ENCODE peak calls at places on chromosomes 2 and 18, in five cellular contexts. S is GM23248, Q is mammary epithelial cell, Y is HepG2, I is PC-3. J is an unnamed sample.

GRCh38 chr2:29011650-29012060 is 30.6 kb downstream of the TOGARAM2 start:
- DNase-seq in Q (no peak), S (no peak), Y (no peak), I (no peak), J (no peak)

GRCh38 chr2:232449964-232450363 is 6.0 kb upstream of the ALPI start:
- DNase-seq in Y (no peak), Q (no peak), S (no peak), I (no peak), J (no peak)

GRCh38 chr2:239819974-239820555 is 205.1 kb downstream of the NDUFA10 start:
- DNase-seq in Y (no peak), I (no peak), S (no peak), Q (no peak), J (no peak)

GRCh38 chr18:51330148-51330547 is 132.7 kb upstream of the MEX3C start:
- DNase-seq in I (peak; percentile 16), Q (peak; percentile 78), S (no peak), Y (no peak), J (no peak)

GRCh38 chr2:102103992-102104871 is 38.3 kb upstream of the IL1R1 start:
- DNase-seq in Q (peak; percentile 61), Y (no peak), S (peak; percentile 98), I (no peak), J (no peak)

GRCh38 chr2:233620204-233620603 is 2.8 kb downstream of the UGT1A8 start:
- DNase-seq in I (no peak), Y (no peak), Q (no peak), S (no peak), J (no peak)

GRCh38 chr18:57428221-57429150 is 6.7 kb upstream of the ONECUT2 start:
- DNase-seq in I (no peak), S (peak; percentile 13), Q (no peak), Y (no peak), J (no peak)

GRCh38 chr2:157107877-157108276 is 149.6 kb upstream of the GALNT5 start:
- DNase-seq in Q (peak; percentile 79), I (peak; percentile 43), Y (no peak), S (no peak), J (no peak)

GRCh38 chr2:36478999-36479398 is 119.0 kb downstream of the FEZ2 start:
- DNase-seq in Q (no peak), S (no peak), Y (no peak), I (no peak), J (no peak)

GRCh38 chr2:51065276-51065675 is 33.3 kb upstream of the NRXN1 start:
- DNase-seq in I (peak; percentile 11), Y (no peak), Q (no peak), S (no peak), J (no peak)

GRCh38 chr2:234368861-234369261 is 128.0 kb downstream of the ARL4C start:
- DNase-seq in Y (no peak), Q (peak; percentile 82), S (peak; percentile 64), I (peak; percentile 85), J (peak; percentile 41)

GRCh38 chr2:211436182-211436581 is 879.8 kb downstream of the CPS1 start:
- DNase-seq in I (no peak), Y (no peak), Q (no peak), S (no peak), J (no peak)

GRCh38 chr2:11573418-11574175 is 39.8 kb downstream of the GREB1 start:
- DNase-seq in Y (no peak), S (no peak), I (peak; percentile 14), Q (no peak), J (no peak)

GRCh38 chr2:122519366-122519765 is 763.9 kb downstream of the TSN start:
- DNase-seq in Y (peak; percentile 6), S (peak; percentile 26), I (peak; percentile 11), Q (no peak), J (no peak)

GRCh38 chr2:52391576-52391975 is 1359.6 kb upstream of the NRXN1 start:
- DNase-seq in Y (no peak), I (no peak), Q (no peak), S (no peak), J (no peak)

GRCh38 chr2:176085861-176086771 is 2.4 kb upstream of the EVX2 start:
- DNase-seq in Q (no peak), I (peak; percentile 49), S (peak; percentile 66), Y (peak; percentile 31), J (no peak)

GRCh38 chr18:70422061-70422965 is 133.5 kb downstream of the SOCS6 start:
- DNase-seq in I (peak; percentile 90), Y (peak; percentile 35), Q (peak; percentile 96), S (peak; percentile 93), J (peak; percentile 64)

GRCh38 chr18:45745817-45746461 is 22.0 kb downstream of the SLC14A1 start:
- DNase-seq in Q (peak; percentile 5), Y (no peak), I (no peak), S (no peak), J (no peak)

GRCh38 chr2:217711236-217711635 is 291.6 kb downstream of the TNS1 start:
- DNase-seq in Q (no peak), S (peak; percentile 45), I (no peak), Y (no peak), J (no peak)

GRCh38 chr2:21282515-21282898 is 158.7 kb downstream of the TDRD15 start:
- DNase-seq in I (no peak), S (no peak), Q (no peak), Y (no peak), J (no peak)

GRCh38 chr2:120638450-120638849 is 97.2 kb upstream of the GLI2 start:
- DNase-seq in I (no peak), Y (no peak), S (no peak), Q (no peak), J (no peak)

GRCh38 chr2:164818149-164819136 is 23.2 kb downstream of the COBLL1 start:
- DNase-seq in I (no peak), S (no peak), Y (peak; percentile 70), Q (no peak), J (no peak)

GRCh38 chr18:26813043-26813442 is 52.5 kb downstream of the AQP4 start:
- DNase-seq in S (peak; percentile 6), Q (peak; percentile 67), I (peak; percentile 58), Y (peak; percentile 56), J (no peak)

GRCh38 chr2:143940720-143941119 is 579.2 kb downstream of the ZEB2 start:
- DNase-seq in Y (no peak), I (no peak), Q (no peak), S (no peak), J (no peak)

GRCh38 chr2:241966671-241967070 is 97.1 kb downstream of the RTP5 start:
- DNase-seq in Q (no peak), I (no peak), S (no peak), Y (no peak), J (no peak)

GRCh38 chr2:12278217-12278755 is 438.4 kb upstream of the TRIB2 start:
- DNase-seq in Q (no peak), Y (no peak), S (peak; percentile 20), I (no peak), J (no peak)

GRCh38 chr2:175002547-175003274 is 2.5 kb downstream of the CHN1 start:
- DNase-seq in S (no peak), Y (no peak), Q (no peak), I (peak; percentile 41), J (no peak)

GRCh38 chr2:175007510-175007909 is 2.3 kb upstream of the CHN1 start:
- DNase-seq in Y (no peak), I (no peak), S (no peak), Q (no peak), J (no peak)

GRCh38 chr2:175004730-175004979 is 526 bp downstream of the CHN1 start:
- DNase-seq in Q (no peak), S (peak; percentile 57), I (no peak), Y (no peak), J (no peak)

GRCh38 chr2:175003875-175004729 is 1.1 kb downstream of the CHN1 start:
- DNase-seq in I (peak; percentile 30), Q (no peak), Y (no peak), S (peak; percentile 53), J (no peak)

GRCh38 chr2:175004980-175005832 is at the start of gene CHN1:
- DNase-seq in S (peak; percentile 88), Y (peak; percentile 66), I (peak; percentile 61), Q (peak; percentile 59), J (no peak)
- TF ChIP-seq EZH2 in S (no peak), Y (peak; percentile 39), I (no peak), Q (no peak), J (peak; percentile 70)

GRCh38 chr2:177217247-177217843 is 4.8 kb downstream of the HNRNPA3 start:
- DNase-seq in I (no peak), Y (no peak), Q (no peak), S (no peak), J (no peak)

GRCh38 chr2:177225965-177226360 is 13.4 kb downstream of the HNRNPA3 start:
- DNase-seq in Q (no peak), Y (no peak), S (no peak), I (no peak), J (no peak)

GRCh38 chr2:177221970-177222369 is 9.4 kb downstream of the HNRNPA3 start:
- DNase-seq in Y (no peak), Q (no peak), S (no peak), I (no peak), J (no peak)

DNA sequence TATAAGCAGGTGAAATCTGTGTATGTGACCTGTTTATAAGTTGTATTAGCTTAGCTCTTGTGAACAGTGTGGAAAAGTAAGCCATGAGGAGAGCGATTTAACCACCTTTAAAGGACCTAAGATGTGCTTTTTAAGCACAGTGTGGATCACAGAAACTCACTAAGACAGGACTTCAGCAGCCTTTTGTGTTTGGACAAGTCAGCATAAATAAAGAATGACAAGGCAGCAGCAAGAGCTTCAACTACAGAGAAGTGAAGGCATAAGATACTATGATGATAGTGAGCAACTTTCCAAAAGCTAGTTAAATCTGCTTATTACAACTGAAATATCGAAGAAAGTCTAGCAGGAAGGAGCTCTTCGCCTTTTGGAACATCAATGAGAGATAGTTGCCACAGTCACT is 8.9 kb downstream of the HNRNPA3 start:
- DNase-seq in I (no peak), Q (no peak), S (no peak), Y (no peak), J (no peak)
- H3K9ac ChIP-seq in I (no peak overlapping the region), Q (no peak overlapping the region), S (no peak overlapping the region), Y (no peak overlapping the region), J (no peak overlapping the region)

DNA sequence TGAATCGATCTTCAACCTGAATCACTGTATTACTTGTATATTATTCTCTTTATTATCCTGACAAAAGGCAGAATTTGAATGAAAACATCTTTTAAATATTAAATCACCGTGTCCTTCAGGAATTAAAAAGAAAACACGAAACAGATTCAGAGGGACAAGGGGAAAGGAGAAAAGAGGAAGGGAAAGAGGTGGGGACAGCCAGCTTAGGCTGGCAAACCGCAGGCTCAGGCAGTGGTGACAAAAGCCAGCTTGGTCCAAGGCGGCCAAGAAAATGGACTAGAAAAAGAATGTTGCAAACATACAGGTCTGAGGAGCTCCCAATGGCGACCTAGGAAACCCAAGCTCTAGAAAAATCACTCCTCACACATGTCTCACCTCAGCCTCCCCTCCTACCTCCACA is 6.8 kb downstream of the B4GALT6 start:
- DNase-seq in Q (no peak), Y (no peak), I (no peak), S (no peak), J (no peak)
- H4K20me1 ChIP-seq in Q (no peaks in the 10 kb centered on the region), Y (no peaks in the 10 kb centered on the region), I (no peaks in the 10 kb centered on the region), S (no peaks in the 10 kb centered on the region), J (no peaks in the 10 kb centered on the region)

GRCh38 chr18:25350561-25351201 is 1.3 kb downstream of the ZNF521 start:
- DNase-seq in S (peak; percentile 84), Y (no peak), I (no peak), Q (peak; percentile 2), J (no peak)
- TF ChIP-seq EZH2 in S (no peak), Y (no peak), I (peak; percentile 68), Q (peak; percentile 100), J (peak; percentile 96)

GRCh38 chr2:129324349-129324748 is 655.1 kb upstream of the RAB6C start:
- DNase-seq in I (no peak), Y (no peak), Q (no peak), S (no peak), J (no peak)
- H3K9ac ChIP-seq in I (no peak overlapping the region), Y (no peak overlapping the region), Q (no peak overlapping the region), S (no peak overlapping the region), J (no peak overlapping the region)

GRCh38 chr2:39416172-39416571 is 20.9 kb downstream of the MAP4K3 start:
- DNase-seq in Q (no peak), S (peak; percentile 54), I (no peak), Y (no peak), J (no peak)
- H4K20me1 ChIP-seq in Q (no peaks in the 10 kb centered on the region), S (no peaks in the 10 kb centered on the region), I (peaks cover 41% of the 10 kb centered on the region), Y (peaks cover 89% of the 10 kb centered on the region), J (no peaks in the 10 kb centered on the region)